ENCODE peak calls at places on chromosomes 1 and 21, in six cellular contexts. One of them, this sample, is unnamed.

GRCh38 chr1:226799634-226800281 is 60.7 kb upstream of the ITPKB start:
- DNase-seq in HFFc6: no peak
- DNase-seq in naive thymus-derived CD8-positive, alpha-beta T cell: no peak
- DNase-seq in stimulated activated CD4-positive, alpha-beta T cell treated with anti-CD3 and anti-CD28 coated beads, Interleukin-1b, Interleukin-23, amount 100 ng/mL, for 24 hours: no peak
- DNase-seq in tibial artery: no peak
- DNase-seq in AG08396: no peak
- DNase-seq in this sample: no peak

GRCh38 chr1:108877324-108877812 is 583 bp downstream of the GPSM2 start:
- DNase-seq in AG08396: peak
- DNase-seq in stimulated activated CD4-positive, alpha-beta T cell treated with anti-CD3 and anti-CD28 coated beads, Interleukin-1b, Interleukin-23, amount 100 ng/mL, for 24 hours: no peak
- DNase-seq in tibial artery: no peak
- DNase-seq in naive thymus-derived CD8-positive, alpha-beta T cell: no peak
- DNase-seq in HFFc6: no peak
- DNase-seq in this sample: no peak

GRCh38 chr1:92087542-92087941 is 7.4 kb downstream of the BTBD8 start:
- DNase-seq in tibial artery: no peak
- DNase-seq in HFFc6: no peak
- DNase-seq in stimulated activated CD4-positive, alpha-beta T cell treated with anti-CD3 and anti-CD28 coated beads, Interleukin-1b, Interleukin-23, amount 100 ng/mL, for 24 hours: no peak
- DNase-seq in AG08396: no peak
- DNase-seq in naive thymus-derived CD8-positive, alpha-beta T cell: no peak
- DNase-seq in this sample: peak

GRCh38 chr1:58183286-58183685 is 363.2 kb downstream of the OMA1 start:
- DNase-seq in tibial artery: no peak
- DNase-seq in AG08396: no peak
- DNase-seq in stimulated activated CD4-positive, alpha-beta T cell treated with anti-CD3 and anti-CD28 coated beads, Interleukin-1b, Interleukin-23, amount 100 ng/mL, for 24 hours: no peak
- DNase-seq in naive thymus-derived CD8-positive, alpha-beta T cell: no peak
- DNase-seq in HFFc6: no peak
- DNase-seq in this sample: no peak

GRCh38 chr21:42455196-42455595 is 40.8 kb downstream of the RSPH1 start:
- DNase-seq in stimulated activated CD4-positive, alpha-beta T cell treated with anti-CD3 and anti-CD28 coated beads, Interleukin-1b, Interleukin-23, amount 100 ng/mL, for 24 hours: no peak
- DNase-seq in naive thymus-derived CD8-positive, alpha-beta T cell: no peak
- DNase-seq in AG08396: no peak
- DNase-seq in HFFc6: no peak
- DNase-seq in tibial artery: no peak
- DNase-seq in this sample: no peak

GRCh38 chr21:44847261-44848056 is 26.0 kb downstream of the PTTG1IP start:
- DNase-seq in stimulated activated CD4-positive, alpha-beta T cell treated with anti-CD3 and anti-CD28 coated beads, Interleukin-1b, Interleukin-23, amount 100 ng/mL, for 24 hours: no peak
- DNase-seq in AG08396: no peak
- DNase-seq in naive thymus-derived CD8-positive, alpha-beta T cell: no peak
- DNase-seq in tibial artery: peak
- DNase-seq in HFFc6: no peak
- DNase-seq in this sample: no peak

GRCh38 chr1:102191723-102192122 is 195.0 kb upstream of the OLFM3 start:
- DNase-seq in naive thymus-derived CD8-positive, alpha-beta T cell: no peak
- DNase-seq in stimulated activated CD4-positive, alpha-beta T cell treated with anti-CD3 and anti-CD28 coated beads, Interleukin-1b, Interleukin-23, amount 100 ng/mL, for 24 hours: no peak
- DNase-seq in AG08396: no peak
- DNase-seq in tibial artery: no peak
- DNase-seq in HFFc6: no peak
- DNase-seq in this sample: no peak

GRCh38 chr1:192453360-192454045 is 122.1 kb upstream of the RGS1 start:
- DNase-seq in naive thymus-derived CD8-positive, alpha-beta T cell: no peak
- DNase-seq in AG08396: no peak
- DNase-seq in tibial artery: no peak
- DNase-seq in HFFc6: no peak
- DNase-seq in stimulated activated CD4-positive, alpha-beta T cell treated with anti-CD3 and anti-CD28 coated beads, Interleukin-1b, Interleukin-23, amount 100 ng/mL, for 24 hours: no peak
- DNase-seq in this sample: no peak

GRCh38 chr1:211701733-211702132 is 26.3 kb upstream of the NEK2 start:
- DNase-seq in AG08396: no peak
- DNase-seq in HFFc6: no peak
- DNase-seq in stimulated activated CD4-positive, alpha-beta T cell treated with anti-CD3 and anti-CD28 coated beads, Interleukin-1b, Interleukin-23, amount 100 ng/mL, for 24 hours: no peak
- DNase-seq in naive thymus-derived CD8-positive, alpha-beta T cell: no peak
- DNase-seq in tibial artery: no peak
- DNase-seq in this sample: no peak

GRCh38 chr1:204331275-204331674 is 28.5 kb downstream of the PLEKHA6 start:
- DNase-seq in naive thymus-derived CD8-positive, alpha-beta T cell: no peak
- DNase-seq in AG08396: no peak
- DNase-seq in tibial artery: no peak
- DNase-seq in stimulated activated CD4-positive, alpha-beta T cell treated with anti-CD3 and anti-CD28 coated beads, Interleukin-1b, Interleukin-23, amount 100 ng/mL, for 24 hours: no peak
- DNase-seq in HFFc6: no peak
- DNase-seq in this sample: no peak

GRCh38 chr1:192936313-192937018 is 122.7 kb downstream of the UCHL5 start:
- DNase-seq in naive thymus-derived CD8-positive, alpha-beta T cell: no peak
- DNase-seq in stimulated activated CD4-positive, alpha-beta T cell treated with anti-CD3 and anti-CD28 coated beads, Interleukin-1b, Interleukin-23, amount 100 ng/mL, for 24 hours: no peak
- DNase-seq in tibial artery: no peak
- DNase-seq in AG08396: no peak
- DNase-seq in HFFc6: no peak
- DNase-seq in this sample: no peak

GRCh38 chr1:190067592-190067991 is 410.1 kb downstream of the BRINP3 start:
- DNase-seq in tibial artery: no peak
- DNase-seq in AG08396: peak
- DNase-seq in HFFc6: no peak
- DNase-seq in naive thymus-derived CD8-positive, alpha-beta T cell: no peak
- DNase-seq in stimulated activated CD4-positive, alpha-beta T cell treated with anti-CD3 and anti-CD28 coated beads, Interleukin-1b, Interleukin-23, amount 100 ng/mL, for 24 hours: no peak
- DNase-seq in this sample: peak

GRCh38 chr1:151972533-151973270 is 21.0 kb downstream of the S100A10 start:
- DNase-seq in naive thymus-derived CD8-positive, alpha-beta T cell: no peak
- DNase-seq in stimulated activated CD4-positive, alpha-beta T cell treated with anti-CD3 and anti-CD28 coated beads, Interleukin-1b, Interleukin-23, amount 100 ng/mL, for 24 hours: no peak
- DNase-seq in tibial artery: no peak
- DNase-seq in AG08396: peak
- DNase-seq in HFFc6: peak
- DNase-seq in this sample: peak

GRCh38 chr21:46017148-46017547 is 35.6 kb downstream of the COL6A1 start:
- DNase-seq in naive thymus-derived CD8-positive, alpha-beta T cell: no peak
- DNase-seq in tibial artery: no peak
- DNase-seq in HFFc6: no peak
- DNase-seq in stimulated activated CD4-positive, alpha-beta T cell treated with anti-CD3 and anti-CD28 coated beads, Interleukin-1b, Interleukin-23, amount 100 ng/mL, for 24 hours: no peak
- DNase-seq in AG08396: no peak
- DNase-seq in this sample: no peak

GRCh38 chr1:41260768-41261167 is 18.7 kb upstream of the SCMH1 start:
- DNase-seq in stimulated activated CD4-positive, alpha-beta T cell treated with anti-CD3 and anti-CD28 coated beads, Interleukin-1b, Interleukin-23, amount 100 ng/mL, for 24 hours: no peak
- DNase-seq in AG08396: no peak
- DNase-seq in tibial artery: no peak
- DNase-seq in HFFc6: no peak
- DNase-seq in naive thymus-derived CD8-positive, alpha-beta T cell: no peak
- DNase-seq in this sample: no peak

GRCh38 chr1:15323351-15323988 is 76.4 kb downstream of the FHAD1 start:
- DNase-seq in tibial artery: peak
- DNase-seq in HFFc6: peak
- DNase-seq in AG08396: peak
- DNase-seq in stimulated activated CD4-positive, alpha-beta T cell treated with anti-CD3 and anti-CD28 coated beads, Interleukin-1b, Interleukin-23, amount 100 ng/mL, for 24 hours: peak
- DNase-seq in naive thymus-derived CD8-positive, alpha-beta T cell: peak
- DNase-seq in this sample: peak